ENCODE peak calls at places on chromosome 14, in seven cellular contexts. T, H, Z, X, M, Q and D are unnamed samples.

GRCh38 chr14:92986254-92987147 is 63.6 kb downstream of the CHGA start:
- DNase-seq in Z (peak), X (no peak), H (peak), Q (peak), M (no peak), T (peak), D (peak)

GRCh38 chr14:60723218-60724079 is 702 bp downstream of the SIX4 start:
- DNase-seq in M (no peak), Z (peak), H (peak), T (no peak), X (peak), Q (peak), D (peak)

GRCh38 chr14:37584211-37585100 is 10.6 kb downstream of the FOXA1 start:
- DNase-seq in H (no peak), M (no peak), X (no peak), Z (no peak), T (no peak), Q (peak), D (no peak)

GRCh38 chr14:77714926-77715325 is 7.0 kb downstream of the SLIRP start:
- DNase-seq in T (no peak), Q (no peak), Z (no peak), M (no peak), H (no peak), X (no peak), D (no peak)

GRCh38 chr14:61569783-61570182 is 125.5 kb upstream of the HIF1A start:
- DNase-seq in X (no peak), Z (peak), T (peak), H (no peak), M (no peak), Q (peak), D (peak)

GRCh38 chr14:77488558-77488957 is 10.1 kb downstream of the ISM2 start:
- DNase-seq in Z (no peak), H (no peak), X (no peak), M (no peak), T (no peak), Q (no peak), D (no peak)

GRCh38 chr14:100065161-100065871 is at the start of gene EVL:
- DNase-seq in X (no peak), Z (no peak), T (no peak), Q (peak), H (no peak), M (peak), D (no peak)

GRCh38 chr14:88660056-88660455 is 97.2 kb downstream of the ZC3H14 start:
- DNase-seq in M (no peak), Q (no peak), T (no peak), X (no peak), Z (peak), H (no peak), D (no peak)

GRCh38 chr14:74347795-74348100 is 523 bp upstream of the VRTN start:
- DNase-seq in Q (no peak), H (no peak), T (no peak), X (no peak), Z (peak), M (no peak), D (no peak)

GRCh38 chr14:63147018-63147417 is 57.2 kb upstream of the RHOJ start:
- DNase-seq in T (no peak), Q (no peak), Z (no peak), M (no peak), X (no peak), H (no peak), D (no peak)